ENCODE peak calls at places on chromosomes 12 and 14, in five cellular contexts. B is IMR-90, T is H1, U is neuronal stem cell, E is H9. N is an unnamed sample.

GRCh38 chr14:99732436-99733220 is 48.5 kb downstream of the CYP46A1 start:
- DNase-seq in B (no peak), T (no peak), U (no peak), E (peak; percentile 24), N (no peak)

GRCh38 chr14:56112781-56113180 is 5.4 kb upstream of the PELI2 start:
- DNase-seq in B (no peak), T (no peak), U (no peak), E (no peak), N (no peak)

GRCh38 chr14:22641851-22642250 is 2.3 kb downstream of the OR6J1 start:
- DNase-seq in B (no peak), T (no peak), U (no peak), E (no peak), N (no peak)

GRCh38 chr12:11823043-11823442 is 173.6 kb downstream of the ETV6 start:
- DNase-seq in B (peak; percentile 84), T (no peak), U (no peak), E (no peak), N (peak; percentile 32)

GRCh38 chr14:68684466-68685418 is 108.1 kb downstream of the ZFP36L1 start:
- DNase-seq in B (no peak), T (no peak), U (no peak), E (no peak), N (no peak)

GRCh38 chr14:104142136-104143041 is 4.0 kb downstream of the KIF26A start:
- DNase-seq in B (no peak), T (peak; percentile 39), U (no peak), E (peak; percentile 26), N (no peak)

GRCh38 chr12:67456281-67456918 is 187.2 kb downstream of the CAND1 start:
- DNase-seq in B (peak; percentile 77), T (no peak), U (no peak), E (no peak), N (peak; percentile 29)

GRCh38 chr14:102717211-102717610 is 60.0 kb upstream of the TRAF3 start:
- DNase-seq in B (no peak), T (peak; percentile 23), U (no peak), E (no peak), N (no peak)

GRCh38 chr14:48563465-48563864 is 888.1 kb upstream of the MDGA2 start:
- DNase-seq in B (peak; percentile 22), T (no peak), U (no peak), E (peak; percentile 90), N (no peak)

GRCh38 chr14:93994919-93995682 is 2.0 kb upstream of the CCDC197 start:
- DNase-seq in B (peak; percentile 88), T (no peak), U (no peak), E (no peak), N (peak; percentile 5)

DNA sequence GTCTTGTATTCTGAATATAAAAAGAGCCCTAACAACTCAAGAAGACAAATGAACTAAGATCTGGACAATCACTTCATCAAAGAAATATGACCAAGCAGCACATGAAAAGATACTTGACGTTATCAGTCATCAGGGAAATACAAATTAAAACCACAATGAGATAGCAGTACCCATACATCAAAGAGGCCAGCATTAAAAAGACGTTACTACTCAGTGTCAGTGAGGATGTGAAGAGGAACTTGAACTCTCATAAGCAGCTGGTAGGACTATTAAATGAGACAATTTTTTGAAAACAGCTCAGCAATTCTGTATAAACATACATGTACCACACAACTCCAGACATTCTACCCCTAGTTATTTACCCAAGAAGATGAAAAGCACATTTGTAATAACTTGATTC is 55.9 kb downstream of the FERMT2 start:
- DNase-seq in B (peak; percentile 66), T (no peak), U (no peak), E (no peak), N (no peak)
- H2BK15ac ChIP-seq in B (no peak overlapping the region), T (no peak overlapping the region), U (no peak overlapping the region), E (no peak overlapping the region), N (no peak overlapping the region)

DNA sequence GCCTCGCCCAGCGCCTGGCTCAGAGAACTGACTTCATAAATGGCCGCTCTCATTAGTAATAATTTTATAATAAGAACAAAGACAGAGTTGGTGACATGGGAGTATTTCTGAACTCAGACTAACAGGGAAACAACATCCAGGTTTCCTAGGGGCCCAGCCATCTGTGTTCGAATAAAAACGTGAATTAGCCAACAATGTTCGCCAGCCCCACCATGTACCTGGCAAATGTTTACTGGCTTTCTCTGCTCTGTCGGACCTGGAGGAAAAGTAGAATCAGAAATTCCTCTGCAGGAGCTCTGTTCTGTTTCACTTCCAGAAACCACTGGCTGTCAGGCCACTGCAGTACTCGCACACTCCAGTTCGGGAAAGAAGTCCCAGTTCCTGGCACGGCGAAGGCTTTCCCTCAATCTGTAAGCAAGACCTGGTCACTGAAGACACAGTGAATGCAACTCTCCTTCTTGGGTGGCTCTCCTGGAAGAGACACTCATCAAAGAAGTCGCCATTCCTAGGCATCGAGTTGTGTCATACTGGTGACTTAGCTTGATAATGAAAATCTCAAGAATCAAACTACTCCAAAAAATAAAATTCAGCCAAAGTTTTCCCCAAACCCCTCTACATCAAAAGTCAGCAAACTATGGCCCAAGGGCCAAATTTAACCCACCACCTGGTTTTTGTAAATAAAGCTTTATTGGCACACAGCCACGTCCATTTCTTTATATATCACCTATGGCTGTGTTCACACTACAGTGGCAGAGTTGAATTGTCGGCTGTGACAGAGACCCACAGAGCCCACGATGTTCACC is 189.4 kb upstream of the DIO3 start:
- DNase-seq in B (no peak), T (no peak), U (no peak), E (no peak), N (no peak)
- H3K14ac ChIP-seq in B (no peak overlapping the region), T (no peak overlapping the region), U (no peak overlapping the region), E (no peak overlapping the region), N (no peak overlapping the region)

GRCh38 chr12:46926536-46926935 is 100.7 kb upstream of the SLC38A4 start:
- DNase-seq in B (no peak), T (no peak), U (no peak), E (no peak), N (no peak)

GRCh38 chr12:46934374-46935111 is 108.7 kb upstream of the SLC38A4 start:
- DNase-seq in B (no peak), T (no peak), U (no peak), E (no peak), N (no peak)

GRCh38 chr12:46933947-46934346 is 108.2 kb upstream of the SLC38A4 start:
- DNase-seq in B (peak; percentile 77), T (no peak), U (peak; percentile 5), E (no peak), N (peak; percentile 70)

GRCh38 chr12:46935448-46935847 is 109.7 kb upstream of the SLC38A4 start:
- DNase-seq in B (no peak), T (no peak), U (no peak), E (no peak), N (no peak)

DNA sequence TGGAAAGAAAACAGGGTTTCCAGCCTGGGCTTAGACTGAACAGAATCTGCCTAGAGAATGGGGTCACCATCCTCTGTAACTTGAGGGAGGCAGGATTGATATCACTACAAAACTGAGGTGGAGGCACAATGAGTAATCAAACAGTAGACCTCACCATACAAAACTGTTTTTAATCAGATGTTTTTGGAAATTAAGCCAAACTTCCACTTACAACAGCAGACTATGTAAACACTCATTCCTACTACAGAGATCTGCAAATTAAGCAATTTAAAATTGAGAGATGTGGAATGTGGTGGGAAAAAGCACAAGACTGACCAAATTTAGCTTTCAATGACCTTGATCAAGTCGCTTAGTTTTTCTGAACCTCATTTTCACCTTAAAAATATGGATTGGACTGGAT is 104.3 kb upstream of the SLC38A4 start:
- DNase-seq in B (no peak), T (no peak), U (no peak), E (no peak), N (no peak)
- H2BK15ac ChIP-seq in B (no peak overlapping the region), T (no peak overlapping the region), U (no peak overlapping the region), E (no peak overlapping the region), N (no peak overlapping the region)

GRCh38 chr14:77026930-77027537 is 1.5 kb downstream of the IRF2BPL start:
- DNase-seq in B (peak; percentile 54), T (no peak), U (peak; percentile 51), E (no peak), N (peak; percentile 57)
- H3K14ac ChIP-seq in B (no peak overlapping the region), T (no peak overlapping the region), U (peak overlapping the region; percentile 87), E (peak overlapping the region; percentile 77), N (peak overlapping the region; percentile 100)

DNA sequence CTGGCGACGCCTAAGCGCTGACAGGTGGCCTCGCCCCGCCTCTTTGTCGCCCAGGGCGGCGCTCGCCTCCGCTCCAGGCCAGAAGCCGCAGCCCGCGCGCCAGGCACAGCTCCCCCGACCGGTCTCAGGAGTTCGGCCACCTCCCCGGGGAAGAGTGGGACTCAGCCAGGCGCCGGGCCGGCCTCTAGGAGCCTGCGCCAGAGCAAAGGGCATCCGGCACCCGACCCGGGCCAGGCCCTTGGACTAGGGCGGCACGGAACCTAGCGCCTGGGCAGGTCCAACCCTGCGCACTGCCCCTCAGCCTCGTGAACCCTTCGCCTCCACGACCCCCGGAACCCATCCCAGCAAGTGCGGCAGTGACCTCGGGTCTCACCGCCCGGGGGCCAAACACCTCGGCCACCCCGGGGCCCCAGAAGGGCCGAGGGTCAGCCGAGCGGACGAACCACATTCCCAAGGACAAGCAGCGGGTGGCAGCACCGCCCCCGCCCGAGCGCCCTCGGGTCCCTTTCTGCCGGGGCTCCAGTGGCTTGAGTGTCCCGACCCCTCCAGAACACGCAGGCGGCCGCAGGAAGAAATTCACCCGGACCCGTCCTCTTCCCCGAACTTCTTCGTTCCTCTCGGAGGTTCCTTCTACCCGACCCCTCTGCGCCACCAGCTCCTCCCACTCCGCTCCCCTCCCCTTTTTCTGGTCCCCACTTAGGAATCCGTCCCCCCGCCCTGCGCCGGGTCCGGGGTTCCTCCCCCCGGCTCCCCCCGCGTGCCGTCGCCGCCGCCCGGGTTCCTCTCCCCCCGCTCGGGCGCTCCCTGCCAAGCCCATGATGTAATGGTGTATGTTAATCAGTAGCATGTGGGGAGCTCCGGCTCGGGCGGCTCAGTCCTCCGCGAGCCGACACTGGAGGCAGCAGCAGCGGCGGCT is 1.4 kb upstream of the SAMD4A start:
- DNase-seq in B (peak; percentile 90), T (peak; percentile 86), U (peak; percentile 80), E (peak; percentile 88), N (peak; percentile 93)
- H2BK15ac ChIP-seq in B (peak overlapping the region; percentile 57), T (no peak overlapping the region), U (peak overlapping the region; percentile 75), E (peak overlapping the region; percentile 15), N (peak overlapping the region; percentile 73)

N was measured in mesenchymal stem cell.